ENCODE peak calls at places on chromosomes 16 and 17, in four cellular contexts. M is NCI-H1930, Q is NT2/D1, F is AG04450. N is an unnamed sample.

GRCh38 chr17:74160656-74161500 is 42.6 kb upstream of the RPL38 start:
- DNase-seq in M (no peak), Q (no peak), F (no peak), N (no peak)

GRCh38 chr16:55711959-55712876 is 56.4 kb downstream of the SLC6A2 start:
- DNase-seq in M (peak), Q (peak), F (peak), N (peak)

GRCh38 chr17:81553018-81553615 is 964 bp upstream of the FAAP100 start:
- DNase-seq in M (peak), Q (peak), F (no peak), N (no peak)

GRCh38 chr16:11862489-11862888 is 11.1 kb upstream of the RSL1D1 start:
- DNase-seq in M (no peak), Q (no peak), F (no peak), N (no peak)

GRCh38 chr16:24845726-24846547 is at the start of gene SLC5A11:
- DNase-seq in M (no peak), Q (no peak), F (no peak), N (no peak)

GRCh38 chr17:65662166-65662565 is 100.7 kb upstream of the AXIN2 start:
- DNase-seq in M (no peak), Q (no peak), F (no peak), N (no peak)

GRCh38 chr16:68031951-68032350 is 8.9 kb downstream of the DUS2 start:
- DNase-seq in M (no peak), Q (no peak), F (no peak), N (no peak)

GRCh38 chr16:49856741-49857330 is 924 bp upstream of the ZNF423 start:
- DNase-seq in M (no peak), Q (peak), F (peak), N (peak)

GRCh38 chr17:17305282-17305801 is 2.2 kb downstream of the NT5M start:
- DNase-seq in M (no peak), Q (no peak), F (no peak), N (no peak)

GRCh38 chr17:22512997-22513538 is 820.7 kb downstream of the KCNJ18 start:
- DNase-seq in M (no peak), Q (no peak), F (no peak), N (no peak)

GRCh38 chr17:76537288-76537577 is 276 bp downstream of the CYGB start:
- DNase-seq in M (no peak), Q (no peak), F (no peak), N (no peak)

GRCh38 chr17:14580494-14580893 is 279.6 kb downstream of the HS3ST3B1 start:
- DNase-seq in M (no peak), Q (no peak), F (no peak), N (no peak)

GRCh38 chr16:72372082-72372615 is 200.2 kb upstream of the PMFBP1 start:
- DNase-seq in M (no peak), Q (no peak), F (no peak), N (no peak)

GRCh38 chr17:37637956-37638355 is 5.3 kb downstream of the DDX52 start:
- DNase-seq in M (no peak), Q (no peak), F (no peak), N (no peak)

GRCh38 chr17:31598388-31598760 is 206.9 kb downstream of the RAB11FIP4 start:
- DNase-seq in M (no peak), Q (no peak), F (no peak), N (no peak)

GRCh38 chr17:5391678-5392077 is 27.8 kb downstream of the NUP88 start:
- DNase-seq in M (no peak), Q (no peak), F (no peak), N (no peak)

GRCh38 chr16:71423865-71424264 is 18.0 kb downstream of the TLE7 start:
- DNase-seq in M (no peak), Q (no peak), F (no peak), N (no peak)

GRCh38 chr17:21452377-21453143 is 76.4 kb downstream of the KCNJ12 start:
- DNase-seq in M (no peak), Q (no peak), F (peak), N (no peak)

GRCh38 chr17:82134101-82134500 is 36.1 kb upstream of the FASN start:
- DNase-seq in M (no peak), Q (no peak), F (no peak), N (no peak)

GRCh38 chr16:22901563-22901962 is 87.6 kb downstream of the HS3ST2 start:
- DNase-seq in M (no peak), Q (no peak), F (no peak), N (no peak)

GRCh38 chr17:76497699-76497978 is 3.6 kb downstream of the RHBDF2 start:
- DNase-seq in M (no peak), Q (no peak), F (no peak), N (no peak)

N was measured in smooth muscle cell of the brain vasculature.